ENCODE peak calls at places on chromosomes 16 and 17, in six cellular contexts. G is heart right ventricle, M is GM23338, L is NCI-H1105 treated with DMSO at 0.1 percent for 48 hours, P is naive B cell, T is NCI-H2107. F is an unnamed sample.

GRCh38 chr16:10517868-10518267 is 62.5 kb downstream of the EMP2 start:
- DNase-seq in G (no peak), M (peak), L (no peak), P (no peak), T (no peak), F (no peak)

GRCh38 chr17:66190738-66191606 is 961 bp downstream of the CEP112 start:
- DNase-seq in G (peak), M (no peak), L (no peak), P (no peak), T (no peak), F (no peak)

GRCh38 chr17:74052993-74053744 is 150.3 kb upstream of the RPL38 start:
- DNase-seq in G (no peak), M (peak), L (no peak), P (no peak), T (no peak), F (no peak)

GRCh38 chr17:28347261-28347891 is 10.0 kb downstream of the POLDIP2 start:
- DNase-seq in G (no peak), M (no peak), L (no peak), P (no peak), T (no peak), F (peak)

GRCh38 chr17:733743-734142 is 1.3 kb downstream of the TLCD3A start:
- DNase-seq in G (no peak), M (no peak), L (no peak), P (no peak), T (no peak), F (no peak)

GRCh38 chr17:38702166-38702899 is 2.7 kb upstream of the MLLT6 start:
- DNase-seq in G (peak), M (peak), L (peak), P (peak), T (peak), F (peak)

GRCh38 chr17:77735341-77736206 is 222.9 kb upstream of the TNRC6C start:
- DNase-seq in G (peak), M (no peak), L (peak), P (no peak), T (peak), F (peak)

GRCh38 chr17:77688369-77688768 is 270.1 kb upstream of the TNRC6C start:
- DNase-seq in G (no peak), M (no peak), L (no peak), P (no peak), T (no peak), F (no peak)

GRCh38 chr17:47882247-47882646 is 13.8 kb upstream of the SP2 start:
- DNase-seq in G (no peak), M (no peak), L (no peak), P (no peak), T (no peak), F (no peak)

GRCh38 chr16:52416888-52417287 is 130.1 kb downstream of the TOX3 start:
- DNase-seq in G (no peak), M (no peak), L (no peak), P (no peak), T (no peak), F (no peak)

GRCh38 chr17:46264456-46265198 is 30.3 kb upstream of the LRRC37A start:
- DNase-seq in G (no peak), M (peak), L (no peak), P (no peak), T (no peak), F (peak)

F was measured in mesendoderm.